ENCODE peak calls at places on chromosomes 1 and 21, in four cellular contexts. T, I, G and Y are unnamed samples.

GRCh38 chr21:44079846-44080245 is 27.4 kb upstream of the PWP2 start:
- DNase-seq in T (no peak), G (no peak), I (no peak), Y (no peak)

GRCh38 chr1:5575396-5576110 is 416.7 kb downstream of the NPHP4 start:
- DNase-seq in G (no peak), T (no peak), I (peak), Y (no peak)

GRCh38 chr1:158087320-158087927 is 93.3 kb upstream of the CD1D start:
- DNase-seq in I (peak), T (peak), G (no peak), Y (peak)

GRCh38 chr1:188825471-188825870 is 1652.2 kb downstream of the BRINP3 start:
- DNase-seq in T (no peak), G (no peak), I (no peak), Y (no peak)

GRCh38 chr1:205001101-205001620 is 41.9 kb upstream of the CNTN2 start:
- DNase-seq in T (no peak), I (no peak), G (no peak), Y (no peak)

GRCh38 chr1:37477946-37478345 is 3.6 kb downstream of the ZC3H12A start:
- DNase-seq in G (no peak), T (no peak), I (no peak), Y (no peak)

GRCh38 chr1:15430787-15431570 is 7.3 kb upstream of the CTRC start:
- DNase-seq in T (no peak), I (peak), G (no peak), Y (peak)

GRCh38 chr1:159088050-159088449 is 11.5 kb upstream of the AIM2 start:
- DNase-seq in T (no peak), I (no peak), G (no peak), Y (no peak)

GRCh38 chr1:148372731-148373130 is 110.4 kb downstream of the PPIAL4G start:
- DNase-seq in G (no peak), T (no peak), I (no peak), Y (no peak)

GRCh38 chr1:241532864-241533263 is 686 bp downstream of the KMO start:
- DNase-seq in G (peak), T (no peak), I (no peak), Y (no peak)

GRCh38 chr1:204721378-204722041 is 36.0 kb upstream of the LRRN2 start:
- DNase-seq in I (peak), G (no peak), T (no peak), Y (no peak)

GRCh38 chr1:202578565-202578964 is 131.7 kb downstream of the SYT2 start:
- DNase-seq in G (no peak), T (no peak), I (no peak), Y (no peak)

GRCh38 chr1:233662503-233663105 is 48.7 kb downstream of the KCNK1 start:
- DNase-seq in I (no peak), T (no peak), G (no peak), Y (no peak)

GRCh38 chr1:229341811-229342304 is 989 bp downstream of the CCSAP start:
- DNase-seq in G (no peak), I (no peak), T (no peak), Y (peak)

GRCh38 chr1:179958359-179958758 is 3.7 kb downstream of the CEP350 start:
- DNase-seq in T (no peak), I (no peak), G (no peak), Y (no peak)

GRCh38 chr21:14977814-14978213 is 87.0 kb downstream of the NRIP1 start:
- DNase-seq in T (no peak), I (no peak), G (no peak), Y (peak)

GRCh38 chr1:227901239-227901905 is 46.4 kb downstream of the WNT9A start:
- DNase-seq in T (no peak), I (peak), G (no peak), Y (no peak)

GRCh38 chr1:27142464-27142863 is 12.5 kb downstream of the SLC9A1 start:
- DNase-seq in G (no peak), T (no peak), I (no peak), Y (no peak)

GRCh38 chr1:46197551-46198025 is 646 bp downstream of the POMGNT1 start:
- DNase-seq in G (no peak), T (no peak), I (no peak), Y (peak)

GRCh38 chr1:29503441-29503840 is 267.1 kb downstream of the PTPRU start:
- DNase-seq in T (no peak), G (no peak), I (no peak), Y (no peak)

GRCh38 chr1:199545780-199546179 is 481.7 kb upstream of the NR5A2 start:
- DNase-seq in G (no peak), I (no peak), T (peak), Y (peak)

GRCh38 chr1:77543822-77544448 is 138.5 kb downstream of the ZZZ3 start:
- DNase-seq in T (no peak), G (no peak), I (no peak), Y (no peak)

GRCh38 chr1:41566274-41566885 is 81.9 kb upstream of the EDN2 start:
- DNase-seq in T (no peak), I (no peak), G (no peak), Y (no peak)

GRCh38 chr1:22283596-22283995 is 140.7 kb upstream of the WNT4 start:
- DNase-seq in I (peak), G (no peak), T (no peak), Y (no peak)

GRCh38 chr1:171635661-171636060 is 13.6 kb downstream of the MYOCOS start:
- DNase-seq in T (no peak), G (no peak), I (no peak), Y (no peak)

GRCh38 chr1:218481116-218481775 is 136.1 kb downstream of the TGFB2 start:
- DNase-seq in T (no peak), G (no peak), I (no peak), Y (no peak)

GRCh38 chr1:99465176-99465900 is 180.6 kb upstream of the PALMD start:
- DNase-seq in G (no peak), T (no peak), I (no peak), Y (no peak)

GRCh38 chr1:62361426-62361825 is 42.2 kb upstream of the KANK4 start:
- DNase-seq in G (no peak), I (no peak), T (no peak), Y (no peak)

GRCh38 chr1:58157281-58157680 is 389.2 kb downstream of the OMA1 start:
- DNase-seq in G (no peak), I (no peak), T (no peak), Y (no peak)

GRCh38 chr1:60265560-60266535 is 192.3 kb upstream of the C1orf87 start:
- DNase-seq in I (no peak), G (no peak), T (no peak), Y (no peak)
- TF ChIP-seq EGR1 in I (no peak), G (no peak), T (no peak), Y (no peak)

GRCh38 chr1:117698398-117699160 is 92.7 kb downstream of the TENT5C start:
- DNase-seq in I (no peak), T (no peak), G (no peak), Y (no peak)

GRCh38 chr1:117697220-117697781 is 91.5 kb downstream of the TENT5C start:
- DNase-seq in G (no peak), I (no peak), T (no peak), Y (peak)

GRCh38 chr1:117694543-117694942 is 88.7 kb downstream of the TENT5C start:
- DNase-seq in G (no peak), I (no peak), T (no peak), Y (no peak)

GRCh38 chr1:117696567-117696966 is 90.7 kb downstream of the TENT5C start:
- DNase-seq in G (no peak), T (no peak), I (no peak), Y (no peak)

GRCh38 chr1:117695796-117696505 is 90.1 kb downstream of the TENT5C start:
- DNase-seq in T (no peak), I (no peak), G (no peak), Y (no peak)
- TF ChIP-seq EGR1 in T (no peak), I (no peak), G (no peak), Y (no peak)

DNA sequence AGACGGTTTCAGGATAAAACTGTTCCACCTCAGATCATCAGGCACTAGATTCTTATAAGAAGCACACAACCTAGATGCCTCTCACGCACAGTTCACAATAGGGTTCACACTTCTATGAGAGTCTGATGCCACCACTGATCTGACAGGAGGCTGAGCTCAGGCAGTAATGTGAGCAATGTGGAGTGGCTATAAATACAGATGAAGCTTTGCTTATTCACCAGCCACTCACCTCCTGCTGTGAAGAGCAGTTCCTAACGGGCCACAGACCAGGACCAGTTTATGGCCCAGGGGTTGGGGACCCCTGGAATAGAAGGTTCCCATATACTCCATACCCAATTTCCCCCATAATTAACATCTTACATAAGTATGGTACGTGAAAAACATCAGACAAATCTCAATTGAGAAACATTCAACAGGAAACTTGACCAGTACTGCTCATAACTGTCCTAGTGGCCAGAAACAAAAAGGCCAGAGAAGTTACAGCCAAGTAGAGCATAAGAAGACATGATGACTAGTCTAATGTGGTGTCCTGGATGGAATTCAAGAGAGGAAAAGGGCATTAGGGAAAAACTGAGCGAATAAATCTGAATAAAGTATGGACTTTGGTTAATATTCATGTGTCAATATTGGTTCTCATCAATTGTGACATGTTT is 24.7 kb upstream of the IGSF5 start:
- DNase-seq in G (no peak), I (no peak), T (no peak), Y (no peak)
- TF ChIP-seq EGR1 in G (no peak), I (no peak), T (no peak), Y (no peak)

GRCh38 chr1:224779491-224780020 is 149.9 kb upstream of the DNAH14 start:
- DNase-seq in G (no peak), T (no peak), I (no peak), Y (no peak)
- TF ChIP-seq EGR1 in G (no peak), T (no peak), I (no peak), Y (no peak)

DNA sequence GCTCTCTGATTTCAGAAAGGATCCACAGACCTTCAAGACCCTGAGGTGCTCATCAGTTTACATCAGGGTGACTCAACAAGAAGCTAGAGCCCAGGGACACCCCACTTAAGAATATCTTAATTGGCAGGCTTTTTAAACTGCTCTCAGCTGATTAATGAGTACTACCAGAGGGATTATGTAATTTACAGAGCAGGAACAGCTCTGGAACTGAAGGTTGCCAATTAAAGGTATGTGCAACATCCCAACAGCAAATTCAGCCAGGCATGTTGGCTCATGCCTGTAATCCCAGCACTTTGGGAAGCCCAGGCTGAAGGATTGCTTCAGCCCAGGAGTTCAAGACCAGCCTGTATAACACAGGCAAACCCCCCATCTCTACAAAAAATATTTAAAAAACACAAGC is 295.7 kb downstream of the SETD4 start:
- DNase-seq in G (no peak), I (no peak), T (no peak), Y (no peak)
- TF ChIP-seq EGR1 in G (no peak), I (no peak), T (no peak), Y (no peak)

GRCh38 chr1:33394716-33395115 is 36.2 kb downstream of the PHC2 start:
- DNase-seq in G (no peak), T (no peak), I (no peak), Y (no peak)

GRCh38 chr1:33393991-33394390 is 36.9 kb downstream of the PHC2 start:
- DNase-seq in G (no peak), T (no peak), I (no peak), Y (no peak)

GRCh38 chr1:33397994-33398393 is 32.9 kb downstream of the PHC2 start:
- DNase-seq in G (no peak), I (no peak), T (no peak), Y (no peak)

GRCh38 chr1:33397125-33397506 is 33.8 kb downstream of the PHC2 start:
- DNase-seq in T (no peak), I (no peak), G (no peak), Y (no peak)

GRCh38 chr1:33396188-33397124 is 34.4 kb downstream of the PHC2 start:
- DNase-seq in I (no peak), G (no peak), T (no peak), Y (peak)
- TF ChIP-seq EGR1 in I (no peak), G (no peak), T (no peak), Y (peak)

DNA sequence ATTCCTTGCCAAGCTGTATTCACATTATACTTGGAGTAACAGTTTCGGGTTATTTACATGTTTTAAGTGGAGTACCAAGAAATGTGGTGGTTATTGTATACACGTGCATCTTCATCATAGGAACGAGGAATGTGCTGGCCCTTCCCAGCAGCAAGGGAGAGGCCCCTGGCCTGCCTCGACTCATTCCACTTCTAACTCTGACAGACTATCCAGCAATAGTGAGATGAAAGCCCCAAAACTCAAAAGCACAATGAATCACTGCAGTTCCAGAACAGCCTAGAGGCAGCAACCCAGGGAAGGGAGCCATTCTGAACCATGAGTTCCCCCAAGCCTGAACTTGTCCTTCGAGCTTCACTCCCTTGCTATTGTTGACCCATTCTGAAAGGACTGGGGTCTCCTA is 23.1 kb downstream of the FAM89A start:
- DNase-seq in G (no peak), T (no peak), I (no peak), Y (no peak)
- TF ChIP-seq EGR1 in G (no peak), T (no peak), I (no peak), Y (no peak)